ENCODE peak calls at places on chromosomes 3 and 15, in seven cellular contexts. One of them, this sample, is unnamed.
A peak's percentile ranks its signal among the peaks of the same experiment; 100 is the strongest.

GRCh38 chr3:127158614-127159221 is 34.2 kb upstream of the PRR23E start:
- DNase-seq in H1: no peak
- DNase-seq in SK-N-SH: no peak
- DNase-seq in HCT116: no peak
- DNase-seq in GM12878: no peak
- DNase-seq in K562: no peak
- DNase-seq in HepG2: no peak
- DNase-seq in this sample: no peak

GRCh38 chr3:62538706-62539356 is 165.5 kb upstream of the FEZF2 start:
- DNase-seq in HCT116: no peak
- DNase-seq in HepG2: no peak
- DNase-seq in SK-N-SH: no peak
- DNase-seq in H1: no peak
- DNase-seq in GM12878: no peak
- DNase-seq in K562: no peak
- DNase-seq in this sample: peak; percentile 57

GRCh38 chr15:95644476-95644875 is 686.0 kb upstream of the NR2F2 start:
- DNase-seq in SK-N-SH: no peak
- DNase-seq in H1: no peak
- DNase-seq in HCT116: no peak
- DNase-seq in HepG2: no peak
- DNase-seq in K562: no peak
- DNase-seq in GM12878: no peak
- DNase-seq in this sample: no peak

GRCh38 chr15:101066501-101067408 is 147.6 kb downstream of the LRRK1 start:
- DNase-seq in HCT116: no peak
- DNase-seq in SK-N-SH: no peak
- DNase-seq in H1: no peak
- DNase-seq in GM12878: no peak
- DNase-seq in HepG2: no peak
- DNase-seq in K562: peak; percentile 45
- DNase-seq in this sample: no peak

GRCh38 chr15:77826006-77826695 is 193.4 kb upstream of the LINGO1 start:
- DNase-seq in HCT116: no peak
- DNase-seq in K562: no peak
- DNase-seq in H1: no peak
- DNase-seq in SK-N-SH: no peak
- DNase-seq in GM12878: no peak
- DNase-seq in HepG2: no peak
- DNase-seq in this sample: no peak

GRCh38 chr15:58606577-58607080 is 142.9 kb downstream of the ADAM10 start:
- DNase-seq in HCT116: no peak
- DNase-seq in K562: no peak
- DNase-seq in H1: no peak
- DNase-seq in GM12878: no peak
- DNase-seq in HepG2: no peak
- DNase-seq in SK-N-SH: no peak
- DNase-seq in this sample: no peak

GRCh38 chr3:36804295-36805055 is 40.1 kb upstream of the DCLK3 start:
- DNase-seq in K562: no peak
- DNase-seq in HepG2: no peak
- DNase-seq in SK-N-SH: no peak
- DNase-seq in H1: no peak
- DNase-seq in HCT116: no peak
- DNase-seq in GM12878: no peak
- DNase-seq in this sample: peak; percentile 61

GRCh38 chr15:62165029-62165792 is at the start of gene C2CD4B:
- DNase-seq in HepG2: no peak
- DNase-seq in H1: no peak
- DNase-seq in GM12878: no peak
- DNase-seq in K562: no peak
- DNase-seq in SK-N-SH: peak; percentile 58
- DNase-seq in HCT116: no peak
- DNase-seq in this sample: no peak

GRCh38 chr3:48633743-48634142 is 1.5 kb downstream of the SLC26A6 start:
- DNase-seq in SK-N-SH: no peak
- DNase-seq in K562: no peak
- DNase-seq in HepG2: no peak
- DNase-seq in H1: no peak
- DNase-seq in HCT116: no peak
- DNase-seq in GM12878: no peak
- DNase-seq in this sample: no peak

GRCh38 chr3:169218314-169218983 is 445.1 kb downstream of the MECOM start:
- DNase-seq in K562: no peak
- DNase-seq in GM12878: no peak
- DNase-seq in HepG2: peak; percentile 28
- DNase-seq in H1: no peak
- DNase-seq in HCT116: peak; percentile 54
- DNase-seq in SK-N-SH: peak; percentile 36
- DNase-seq in this sample: peak; percentile 61

GRCh38 chr3:42880183-42880582 is 4.5 kb upstream of the CYP8B1 start:
- DNase-seq in K562: no peak
- DNase-seq in GM12878: no peak
- DNase-seq in HCT116: no peak
- DNase-seq in H1: no peak
- DNase-seq in SK-N-SH: no peak
- DNase-seq in HepG2: no peak
- DNase-seq in this sample: no peak

GRCh38 chr15:26868029-26868685 is 1.3 kb downstream of the GABRA5 start:
- DNase-seq in H1: no peak
- DNase-seq in SK-N-SH: no peak
- DNase-seq in GM12878: no peak
- DNase-seq in HCT116: no peak
- DNase-seq in K562: no peak
- DNase-seq in HepG2: no peak
- DNase-seq in this sample: no peak

GRCh38 chr3:23629181-23629893 is 176.4 kb upstream of the UBE2E1 start:
- DNase-seq in K562: no peak
- DNase-seq in GM12878: no peak
- DNase-seq in HepG2: no peak
- DNase-seq in HCT116: no peak
- DNase-seq in H1: no peak
- DNase-seq in SK-N-SH: no peak
- DNase-seq in this sample: no peak

GRCh38 chr3:44355634-44356033 is 17.1 kb downstream of the TCAIM start:
- DNase-seq in SK-N-SH: no peak
- DNase-seq in HepG2: peak; percentile 9
- DNase-seq in HCT116: no peak
- DNase-seq in K562: peak; percentile 33
- DNase-seq in GM12878: no peak
- DNase-seq in H1: no peak
- DNase-seq in this sample: no peak

GRCh38 chr3:122875547-122876127 is 80.8 kb downstream of the SLC49A4 start:
- DNase-seq in HepG2: no peak
- DNase-seq in SK-N-SH: no peak
- DNase-seq in GM12878: no peak
- DNase-seq in HCT116: no peak
- DNase-seq in H1: no peak
- DNase-seq in K562: no peak
- DNase-seq in this sample: no peak

GRCh38 chr3:98573231-98573728 is 20.1 kb downstream of the CPOX start:
- DNase-seq in HCT116: no peak
- DNase-seq in SK-N-SH: peak; percentile 36
- DNase-seq in K562: no peak
- DNase-seq in HepG2: no peak
- DNase-seq in H1: no peak
- DNase-seq in GM12878: no peak
- DNase-seq in this sample: no peak

GRCh38 chr3:137079572-137079971 is 121.8 kb downstream of the IL20RB start:
- DNase-seq in K562: no peak
- DNase-seq in SK-N-SH: no peak
- DNase-seq in HepG2: no peak
- DNase-seq in H1: no peak
- DNase-seq in GM12878: no peak
- DNase-seq in HCT116: no peak
- DNase-seq in this sample: no peak

GRCh38 chr15:85289677-85290365 is 90.6 kb upstream of the AKAP13 start:
- DNase-seq in HepG2: peak; percentile 13
- DNase-seq in SK-N-SH: peak; percentile 79
- DNase-seq in K562: no peak
- DNase-seq in GM12878: no peak
- DNase-seq in H1: no peak
- DNase-seq in HCT116: peak; percentile 58
- DNase-seq in this sample: no peak

GRCh38 chr3:14150078-14150477 is 25.2 kb downstream of the TMEM43 start:
- DNase-seq in HepG2: no peak
- DNase-seq in H1: no peak
- DNase-seq in SK-N-SH: no peak
- DNase-seq in GM12878: no peak
- DNase-seq in HCT116: no peak
- DNase-seq in K562: no peak
- DNase-seq in this sample: no peak

DNA sequence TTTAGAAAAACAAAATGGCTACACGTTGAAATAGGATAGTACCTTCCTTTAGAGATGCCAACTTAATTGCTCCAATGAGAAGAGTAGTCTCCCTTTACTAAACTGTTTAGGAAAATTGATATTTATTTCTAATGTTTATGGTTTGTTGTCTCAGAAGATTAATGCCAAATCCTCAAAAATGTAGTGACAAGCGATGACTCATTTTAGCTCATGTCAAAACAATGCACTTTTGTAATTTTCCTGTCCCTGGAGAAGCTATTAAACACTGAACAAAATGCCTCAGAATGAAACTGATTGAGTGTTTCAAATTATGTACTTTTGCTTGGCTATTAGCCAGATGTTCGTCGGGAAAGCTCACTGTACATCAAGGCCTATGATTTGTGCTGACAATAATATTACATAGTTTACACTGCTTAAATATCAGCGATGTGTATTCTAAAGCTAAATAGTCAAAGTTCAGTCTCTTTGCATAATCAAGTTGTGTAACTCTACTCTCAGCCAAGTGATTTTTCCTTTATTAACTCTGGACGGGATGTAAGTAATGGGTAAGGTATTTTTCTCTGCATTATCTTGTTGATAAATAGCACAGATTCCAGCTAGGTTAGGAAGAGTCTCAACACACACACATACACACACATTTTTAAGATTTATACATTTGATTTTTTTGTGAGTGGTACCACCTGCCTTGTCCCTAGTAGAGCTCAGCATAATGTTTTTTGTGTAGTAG is 83.7 kb downstream of the CMSS1 start:
- DNase-seq in H1: no peak
- DNase-seq in GM12878: peak; percentile 23
- DNase-seq in SK-N-SH: no peak
- DNase-seq in HCT116: peak; percentile 77
- DNase-seq in HepG2: peak; percentile 94
- DNase-seq in K562: no peak
- DNase-seq in this sample: no peak
- H3K4me3 ChIP-seq in H1: no peak overlapping the region
- H3K4me3 ChIP-seq in GM12878: no peak overlapping the region
- H3K4me3 ChIP-seq in SK-N-SH: no peak overlapping the region
- H3K4me3 ChIP-seq in HCT116: peak overlapping the region; percentile 30
- H3K4me3 ChIP-seq in HepG2: peak overlapping the region; percentile 32
- H3K4me3 ChIP-seq in K562: no peak overlapping the region
- H3K4me3 ChIP-seq in this sample: no peak overlapping the region

DNA sequence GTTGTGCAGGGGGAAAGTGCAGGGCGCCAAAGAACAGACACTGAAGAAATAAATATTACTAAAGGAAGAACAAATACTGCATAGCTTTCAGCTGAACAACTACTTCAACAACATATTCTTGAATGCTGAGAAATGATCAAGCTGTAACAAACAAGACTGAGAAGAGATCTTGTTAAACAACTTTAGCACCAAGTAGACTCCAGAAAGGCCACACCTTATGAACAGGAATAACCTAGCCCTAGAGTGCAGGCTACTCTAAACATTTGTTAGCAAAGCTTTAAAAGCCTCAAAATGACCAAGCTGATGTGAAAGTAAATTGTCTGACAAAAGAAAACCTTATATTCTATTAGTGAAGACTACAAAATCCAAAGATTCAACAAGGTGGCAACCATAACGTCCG is 83.2 kb downstream of the POLQ start:
- DNase-seq in K562: no peak
- DNase-seq in H1: no peak
- DNase-seq in GM12878: no peak
- DNase-seq in SK-N-SH: no peak
- DNase-seq in HCT116: no peak
- DNase-seq in HepG2: no peak
- DNase-seq in this sample: no peak
- H3K36me3 ChIP-seq in K562: peaks cover 55% of the 10 kb centered on the region
- H3K36me3 ChIP-seq in H1: peaks cover 51% of the 10 kb centered on the region
- H3K36me3 ChIP-seq in GM12878: peaks cover 17% of the 10 kb centered on the region
- H3K36me3 ChIP-seq in SK-N-SH: peaks cover 9% of the 10 kb centered on the region
- H3K36me3 ChIP-seq in HCT116: peaks cover 2% of the 10 kb centered on the region
- H3K36me3 ChIP-seq in HepG2: peaks cover 3% of the 10 kb centered on the region
- H3K36me3 ChIP-seq in this sample: peaks cover 61% of the 10 kb centered on the region

GRCh38 chr15:81071130-81071529 is 62.9 kb upstream of the CFAP161 start:
- DNase-seq in H1: no peak
- DNase-seq in GM12878: no peak
- DNase-seq in SK-N-SH: no peak
- DNase-seq in HepG2: no peak
- DNase-seq in K562: no peak
- DNase-seq in HCT116: no peak
- DNase-seq in this sample: no peak

GRCh38 chr15:81073796-81074195 is 60.3 kb upstream of the CFAP161 start:
- DNase-seq in HCT116: no peak
- DNase-seq in K562: no peak
- DNase-seq in SK-N-SH: no peak
- DNase-seq in HepG2: no peak
- DNase-seq in H1: no peak
- DNase-seq in GM12878: no peak
- DNase-seq in this sample: no peak

GRCh38 chr15:81072551-81072950 is 61.5 kb upstream of the CFAP161 start:
- DNase-seq in HCT116: no peak
- DNase-seq in GM12878: no peak
- DNase-seq in H1: no peak
- DNase-seq in HepG2: no peak
- DNase-seq in K562: no peak
- DNase-seq in SK-N-SH: no peak
- DNase-seq in this sample: no peak

GRCh38 chr15:81069909-81070308 is 64.2 kb upstream of the CFAP161 start:
- DNase-seq in GM12878: no peak
- DNase-seq in HepG2: no peak
- DNase-seq in SK-N-SH: no peak
- DNase-seq in H1: no peak
- DNase-seq in HCT116: no peak
- DNase-seq in K562: no peak
- DNase-seq in this sample: no peak

GRCh38 chr15:81071705-81072104 is 62.4 kb upstream of the CFAP161 start:
- DNase-seq in H1: no peak
- DNase-seq in HepG2: no peak
- DNase-seq in HCT116: no peak
- DNase-seq in GM12878: no peak
- DNase-seq in SK-N-SH: no peak
- DNase-seq in K562: no peak
- DNase-seq in this sample: no peak
- TF ChIP-seq YY1 in H1: no peak
- TF ChIP-seq YY1 in HepG2: no peak
- TF ChIP-seq YY1 in HCT116: no peak
- TF ChIP-seq YY1 in GM12878: no peak
- TF ChIP-seq YY1 in SK-N-SH: no peak
- TF ChIP-seq YY1 in K562: no peak
- TF ChIP-seq YY1 in this sample: no peak

DNA sequence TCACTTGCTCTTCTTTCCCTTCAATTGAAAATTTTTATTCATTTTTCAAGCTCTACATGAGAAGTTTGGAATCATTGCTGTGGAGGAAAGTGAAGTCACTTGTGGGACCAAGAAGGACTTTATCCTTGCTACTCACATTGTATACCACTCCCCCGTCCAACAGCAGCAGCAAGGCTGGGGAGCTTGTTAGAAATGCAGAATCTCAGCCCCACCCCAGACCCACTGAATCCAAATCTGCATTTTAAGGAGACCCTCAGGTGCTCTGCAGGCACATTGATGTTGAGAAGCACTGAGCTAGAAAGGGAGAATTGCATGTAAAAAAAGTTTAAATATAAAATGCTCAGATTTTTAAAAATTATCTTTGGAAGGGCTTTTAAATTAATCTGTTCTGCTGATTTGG is 202.3 kb upstream of the MRPL3 start:
- DNase-seq in K562: no peak
- DNase-seq in GM12878: no peak
- DNase-seq in H1: no peak
- DNase-seq in SK-N-SH: no peak
- DNase-seq in HCT116: no peak
- DNase-seq in HepG2: no peak
- DNase-seq in this sample: no peak
- H3K4me3 ChIP-seq in K562: no peak overlapping the region
- H3K4me3 ChIP-seq in GM12878: no peak overlapping the region
- H3K4me3 ChIP-seq in H1: no peak overlapping the region
- H3K4me3 ChIP-seq in SK-N-SH: no peak overlapping the region
- H3K4me3 ChIP-seq in HCT116: no peak overlapping the region
- H3K4me3 ChIP-seq in HepG2: no peak overlapping the region
- H3K4me3 ChIP-seq in this sample: no peak overlapping the region